ENCODE peak calls at places on chromosome 13, in ten cellular contexts. E is coronary artery, W is lung, B is transverse colon, L is thoracic aorta, J is stomach, P is upper lobe of right lung, M is brain microvascular endothelial cell, K is heart right ventricle, X is left ventricle myocardium inferior. S is an unnamed sample.

GRCh38 chr13:86932935-86933334 is 738.2 kb upstream of the SLITRK5 start:
- DNase-seq in E (no peak), W (no peak), B (no peak), L (no peak), J (no peak), P (no peak), M (no peak), K (no peak), X (no peak), S (no peak)

GRCh38 chr13:59538512-59538911 is 625.2 kb downstream of the DIAPH3 start:
- DNase-seq in E (no peak), W (no peak), B (no peak), L (no peak), J (no peak), P (no peak), M (no peak), K (no peak), X (no peak), S (no peak)

GRCh38 chr13:51425410-51426042 is 27.3 kb downstream of the INTS6 start:
- DNase-seq in E (no peak), W (no peak), B (no peak), L (no peak), J (no peak), P (no peak), M (no peak), K (no peak), X (no peak), S (no peak)

GRCh38 chr13:25227690-25228089 is 55.6 kb upstream of the AMER2 start:
- DNase-seq in E (peak), W (no peak), B (no peak), L (no peak), J (no peak), P (no peak), M (no peak), K (no peak), X (no peak), S (no peak)

GRCh38 chr13:111468037-111468959 is 147.9 kb downstream of the TEX29 start:
- DNase-seq in E (peak), W (no peak), B (no peak), L (no peak), J (no peak), P (no peak), M (no peak), K (no peak), X (no peak), S (no peak)

GRCh38 chr13:44199627-44200207 is 173.9 kb upstream of the SERP2 start:
- DNase-seq in E (no peak), W (no peak), B (no peak), L (no peak), J (peak), P (no peak), M (no peak), K (no peak), X (peak), S (no peak)

GRCh38 chr13:46751811-46752635 is 44.9 kb downstream of the ESD start:
- DNase-seq in E (no peak), W (no peak), B (no peak), L (no peak), J (no peak), P (no peak), M (no peak), K (no peak), X (no peak), S (peak)

GRCh38 chr13:100610399-100611347 is 22.1 kb upstream of the GGACT start:
- DNase-seq in E (no peak), W (no peak), B (no peak), L (no peak), J (no peak), P (no peak), M (no peak), K (no peak), X (no peak), S (peak)

GRCh38 chr13:70568571-70568970 is 460.3 kb upstream of the KLHL1 start:
- DNase-seq in E (no peak), W (no peak), B (no peak), L (no peak), J (no peak), P (no peak), M (peak), K (no peak), X (no peak), S (peak)

GRCh38 chr13:50365300-50365682 is 350.0 kb downstream of the KCNRG start:
- DNase-seq in E (no peak), W (no peak), B (no peak), L (no peak), J (no peak), P (no peak), M (no peak), K (no peak), X (no peak), S (peak)

GRCh38 chr13:51330741-51331140 is 8.8 kb upstream of the SERPINE3 start:
- DNase-seq in E (no peak), W (no peak), B (no peak), L (no peak), J (no peak), P (no peak), M (peak), K (no peak), X (no peak), S (no peak)

GRCh38 chr13:97627566-97627965 is 193.6 kb downstream of the RAP2A start:
- DNase-seq in E (peak), W (no peak), B (no peak), L (no peak), J (no peak), P (no peak), M (peak), K (peak), X (peak), S (no peak)

GRCh38 chr13:54185785-54186184 is 1157.2 kb downstream of the OLFM4 start:
- DNase-seq in E (no peak), W (no peak), B (no peak), L (no peak), J (no peak), P (no peak), M (no peak), K (no peak), X (no peak), S (no peak)

GRCh38 chr13:99496322-99497142 is 4.7 kb upstream of the TM9SF2 start:
- DNase-seq in E (no peak), W (peak), B (peak), L (peak), J (peak), P (no peak), M (peak), K (peak), X (peak), S (no peak)

GRCh38 chr13:113862766-113863510 is 938 bp downstream of the GAS6 start:
- DNase-seq in E (peak), W (no peak), B (peak), L (no peak), J (peak), P (peak), M (no peak), K (peak), X (peak), S (no peak)

GRCh38 chr13:112782433-112783010 is 92.7 kb downstream of the ATP11A start:
- DNase-seq in E (no peak), W (no peak), B (no peak), L (no peak), J (peak), P (no peak), M (no peak), K (no peak), X (no peak), S (no peak)

GRCh38 chr13:83975668-83976165 is 93.4 kb upstream of the SLITRK1 start:
- DNase-seq in E (no peak), W (no peak), B (no peak), L (no peak), J (no peak), P (no peak), M (no peak), K (no peak), X (no peak), S (no peak)

GRCh38 chr13:107392205-107392604 is 823.1 kb downstream of the LIG4 start:
- DNase-seq in E (no peak), W (no peak), B (no peak), L (no peak), J (no peak), P (no peak), M (no peak), K (no peak), X (no peak), S (no peak)

GRCh38 chr13:94061316-94061715 is 418.2 kb downstream of the DCT start:
- DNase-seq in E (no peak), W (no peak), B (no peak), L (no peak), J (no peak), P (no peak), M (peak), K (no peak), X (no peak), S (no peak)

GRCh38 chr13:48220592-48221300 is 12.3 kb upstream of the ITM2B start:
- DNase-seq in E (no peak), W (no peak), B (no peak), L (no peak), J (no peak), P (no peak), M (no peak), K (no peak), X (no peak), S (no peak)

GRCh38 chr13:49935171-49936084 is 712 bp downstream of the SPRYD7 start:
- DNase-seq in E (no peak), W (peak), B (peak), L (no peak), J (peak), P (no peak), M (peak), K (peak), X (peak), S (peak)

GRCh38 chr13:114002009-114002544 is 28.2 kb upstream of the C13orf46 start:
- DNase-seq in E (no peak), W (no peak), B (peak), L (no peak), J (peak), P (no peak), M (no peak), K (no peak), X (no peak), S (no peak)

GRCh38 chr13:112747256-112747655 is 57.4 kb downstream of the ATP11A start:
- DNase-seq in E (no peak), W (no peak), B (no peak), L (no peak), J (no peak), P (peak), M (no peak), K (no peak), X (no peak), S (no peak)

GRCh38 chr13:103539265-103539664 is 473.0 kb upstream of the SLC10A2 start:
- DNase-seq in E (no peak), W (no peak), B (no peak), L (no peak), J (no peak), P (peak), M (no peak), K (no peak), X (peak), S (no peak)

DNA sequence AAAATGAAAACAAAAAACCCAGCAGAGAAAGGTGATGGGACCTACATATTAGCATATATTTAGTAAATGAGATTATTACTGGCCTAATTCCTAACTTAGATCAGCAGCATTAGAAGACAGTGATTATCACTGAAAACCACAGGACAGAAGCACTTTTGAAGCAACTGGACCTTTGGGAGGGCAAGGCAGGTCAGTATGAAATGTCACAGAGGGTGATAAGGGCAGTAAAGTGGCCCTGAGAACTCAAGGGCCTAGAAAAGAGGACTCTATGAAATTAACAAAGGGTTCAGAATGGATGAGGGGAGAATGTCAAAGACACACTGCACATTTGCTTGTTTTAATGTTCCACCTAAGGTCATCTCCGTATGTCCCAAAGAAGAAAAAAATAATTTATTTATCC is 148.7 kb downstream of the VWA8 start:
- DNase-seq in E (no peak), W (no peak), B (no peak), L (no peak), J (no peak), P (no peak), M (no peak), K (no peak), X (no peak), S (no peak)
- H3K27ac ChIP-seq in E (no peak), W (no peak), B (no peak), L (no peak), J (peak), P (no peak), M (no peak), K (no peak), X (peak), S (no peak)

GRCh38 chr13:30115257-30115600 is 192.1 kb downstream of the KATNAL1 start:
- DNase-seq in E (no peak), W (no peak), B (no peak), L (no peak), J (no peak), P (no peak), M (no peak), K (no peak), X (no peak), S (no peak)
- H3K4me3 ChIP-seq in E (peak), W (no peak), B (no peak), L (peak), J (peak), P (peak), M (peak), K (peak), X (peak), S (peak)

GRCh38 chr13:20902438-20903163 is at the start of gene XPO4:
- DNase-seq in E (peak), W (peak), B (peak), L (peak), J (peak), P (peak), M (peak), K (peak), X (peak), S (peak)
- H3K27ac ChIP-seq in E (peak), W (peak), B (peak), L (peak), J (peak), P (peak), M (peak), K (peak), X (peak), S (peak)

GRCh38 chr13:27120811-27121210 is 50.8 kb downstream of the USP12 start:
- DNase-seq in E (no peak), W (no peak), B (no peak), L (no peak), J (no peak), P (no peak), M (no peak), K (no peak), X (no peak), S (no peak)

GRCh38 chr13:27118428-27119054 is 53.1 kb downstream of the USP12 start:
- DNase-seq in E (no peak), W (no peak), B (no peak), L (no peak), J (no peak), P (no peak), M (no peak), K (no peak), X (no peak), S (no peak)

GRCh38 chr13:27117158-27117557 is 54.5 kb downstream of the USP12 start:
- DNase-seq in E (no peak), W (no peak), B (no peak), L (no peak), J (no peak), P (no peak), M (no peak), K (no peak), X (no peak), S (no peak)

GRCh38 chr13:27120011-27120410 is 51.6 kb downstream of the USP12 start:
- DNase-seq in E (no peak), W (no peak), B (no peak), L (no peak), J (no peak), P (no peak), M (no peak), K (no peak), X (no peak), S (no peak)

DNA sequence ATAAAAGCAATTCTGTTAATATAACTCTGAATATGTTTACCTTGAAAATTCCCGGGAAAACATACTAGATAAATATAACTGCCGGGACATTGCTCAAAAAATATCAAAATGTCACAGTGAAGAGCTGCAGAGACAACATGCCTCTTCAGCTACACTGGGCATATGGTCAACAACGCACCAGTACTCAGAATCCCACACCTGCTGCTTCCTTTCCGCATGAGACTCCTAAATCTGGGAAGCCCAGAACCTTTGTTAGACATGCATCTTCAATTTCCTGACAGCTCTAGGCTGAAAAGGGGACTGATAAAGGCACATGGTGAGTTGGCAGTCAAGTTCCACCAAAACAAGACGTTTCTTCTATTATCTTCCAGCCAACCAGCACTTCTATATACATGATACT is 53.7 kb downstream of the USP12 start:
- DNase-seq in E (no peak), W (no peak), B (no peak), L (no peak), J (no peak), P (no peak), M (no peak), K (no peak), X (no peak), S (no peak)
- H3K4me3 ChIP-seq in E (no peak), W (no peak), B (no peak), L (no peak), J (no peak), P (no peak), M (no peak), K (no peak), X (no peak), S (no peak)

GRCh38 chr13:30881931-30882899 is 23.9 kb upstream of the MEDAG start:
- DNase-seq in E (peak), W (no peak), B (no peak), L (no peak), J (no peak), P (no peak), M (no peak), K (no peak), X (no peak), S (no peak)
- H3K27ac ChIP-seq in E (peak), W (no peak), B (peak), L (peak), J (peak), P (no peak), M (no peak), K (no peak), X (peak), S (no peak)

DNA sequence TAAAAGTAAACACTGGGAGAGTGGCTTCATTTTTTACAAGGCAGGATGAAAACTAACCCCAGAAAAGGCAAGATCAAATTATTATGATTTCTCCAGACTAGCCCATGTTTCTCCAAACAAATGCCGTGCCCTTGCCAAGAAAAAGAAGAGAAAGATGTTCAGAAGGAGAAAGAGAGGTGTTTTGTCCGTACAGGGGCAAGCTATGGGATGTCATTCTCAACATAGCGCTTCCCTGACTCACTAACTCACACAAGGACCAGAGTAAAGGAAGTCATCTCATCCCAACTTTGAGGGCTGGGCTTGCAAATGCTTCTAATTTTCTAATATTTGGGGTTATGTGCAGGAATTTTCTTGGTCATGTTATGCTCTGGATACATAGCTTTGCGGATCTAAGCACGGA is 224.2 kb upstream of the MAB21L1 start:
- DNase-seq in E (no peak), W (no peak), B (no peak), L (no peak), J (no peak), P (no peak), M (peak), K (no peak), X (no peak), S (no peak)
- H3K4me3 ChIP-seq in E (no peak), W (no peak), B (no peak), L (no peak), J (no peak), P (no peak), M (no peak), K (no peak), X (no peak), S (no peak)

DNA sequence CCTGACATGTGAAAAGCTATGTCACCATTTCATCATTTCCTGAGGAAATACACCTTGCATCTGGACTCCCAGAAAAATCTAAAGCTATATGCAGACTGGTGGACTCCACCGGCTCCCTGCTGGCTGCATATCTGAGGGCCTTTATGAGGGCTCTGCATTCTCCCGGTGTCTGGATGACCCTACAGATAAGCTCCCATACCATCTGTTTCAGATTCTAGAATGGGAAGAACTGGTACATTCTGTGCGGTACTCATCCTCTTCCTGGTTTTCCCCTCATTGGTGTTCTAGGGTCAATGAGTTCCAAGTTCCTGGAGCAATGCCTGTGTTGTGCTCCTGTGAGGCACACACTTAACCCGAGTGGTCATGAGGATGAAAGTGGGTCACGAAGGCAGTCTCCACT is 60.4 kb downstream of the COL4A1 start:
- DNase-seq in E (no peak), W (no peak), B (no peak), L (no peak), J (no peak), P (no peak), M (no peak), K (no peak), X (no peak), S (no peak)
- H3K27ac ChIP-seq in E (peak), W (peak), B (peak), L (peak), J (peak), P (no peak), M (peak), K (peak), X (peak), S (no peak)